ENCODE peak calls at places on chromosomes 1 and 21, in five cellular contexts. F is posterior cingulate gyrus; E is GDM1; V is heart right ventricle; L is CD8-positive, alpha-beta memory T cell. H is an unnamed sample.

GRCh38 chr1:203289281-203289981 is 15.9 kb upstream of the BTG2 start:
- DNase-seq in V (no peak), E (no peak), F (no peak), L (peak), H (peak)

GRCh38 chr1:213123532-213123931 is 72.5 kb downstream of the RPS6KC1 start:
- DNase-seq in V (no peak), L (no peak), F (no peak), E (no peak), H (no peak)

GRCh38 chr1:29186707-29187106 is 5.0 kb upstream of the SRSF4 start:
- DNase-seq in V (no peak), F (no peak), L (no peak), E (no peak), H (no peak)

GRCh38 chr1:209869242-209870149 is 41.7 kb downstream of the UTP25 start:
- DNase-seq in F (no peak), E (no peak), L (no peak), V (no peak), H (no peak)

GRCh38 chr1:183022202-183023145 is 746 bp upstream of the LAMC1 start:
- DNase-seq in V (peak), F (peak), L (peak), E (no peak), H (no peak)

GRCh38 chr1:154182342-154183044 is 9.4 kb downstream of the TPM3 start:
- DNase-seq in E (peak), L (peak), V (peak), F (peak), H (peak)

GRCh38 chr1:210907406-210907805 is 226.5 kb downstream of the KCNH1 start:
- DNase-seq in E (no peak), F (no peak), L (no peak), V (no peak), H (no peak)

GRCh38 chr1:175788586-175789252 is 45.3 kb upstream of the TNR start:
- DNase-seq in V (no peak), L (no peak), E (no peak), F (no peak), H (no peak)

GRCh38 chr1:161229896-161230295 is 4.0 kb downstream of the TOMM40L start:
- DNase-seq in E (peak), F (no peak), V (no peak), L (no peak), H (no peak)

GRCh38 chr1:55007626-55008025 is 8.9 kb downstream of the BSND start:
- DNase-seq in E (no peak), V (no peak), L (no peak), F (no peak), H (no peak)

GRCh38 chr1:227889863-227890405 is 57.8 kb downstream of the WNT9A start:
- DNase-seq in L (no peak), F (peak), V (no peak), E (no peak), H (no peak)

GRCh38 chr21:41112740-41113692 is 54.9 kb upstream of the BACE2 start:
- DNase-seq in V (peak), L (peak), E (peak), F (no peak), H (no peak)

GRCh38 chr21:35051287-35051818 is 2.3 kb upstream of the RUNX1 start:
- DNase-seq in L (peak), V (peak), E (peak), F (peak), H (peak)

GRCh38 chr1:32372149-32372756 is 9.9 kb downstream of the TSSK3 start:
- DNase-seq in E (peak), L (peak), V (no peak), F (no peak), H (peak)

GRCh38 chr1:217188280-217189235 is 442.3 kb downstream of the GPATCH2 start:
- DNase-seq in V (peak), E (no peak), F (no peak), L (no peak), H (no peak)

GRCh38 chr1:168621356-168621755 is 45.0 kb downstream of the XCL1 start:
- DNase-seq in V (no peak), E (no peak), L (no peak), F (no peak), H (no peak)

GRCh38 chr1:98030483-98030882 is 109.6 kb upstream of the DPYD start:
- DNase-seq in F (no peak), E (no peak), L (no peak), V (no peak), H (no peak)

GRCh38 chr1:15180945-15181523 is 27.5 kb downstream of the TMEM51 start:
- DNase-seq in V (no peak), E (no peak), L (no peak), F (no peak), H (no peak)

GRCh38 chr1:206935491-206936067 is 10.7 kb downstream of the PIGR start:
- DNase-seq in F (no peak), L (peak), V (no peak), E (peak), H (no peak)

GRCh38 chr1:43819354-43819753 is 112.0 kb downstream of the ST3GAL3 start:
- DNase-seq in V (no peak), L (no peak), F (no peak), E (no peak), H (no peak)

GRCh38 chr1:228228601-228229074 is 20.8 kb downstream of the OBSCN start:
- DNase-seq in V (no peak), L (no peak), E (no peak), F (no peak), H (no peak)

GRCh38 chr1:22889213-22889827 is 83.3 kb downstream of the LACTBL1 start:
- DNase-seq in L (no peak), E (peak), V (no peak), F (no peak), H (no peak)

GRCh38 chr1:225919906-225920305 is 4.1 kb downstream of the PYCR2 start:
- DNase-seq in L (no peak), V (peak), E (no peak), F (peak), H (no peak)

H was measured in effector memory CD4-positive, alpha-beta T cell.